ENCODE peak calls at places on chromosomes 5 and 9, in seven cellular contexts. N is ELR; G is BE2C; U is stimulated activated CD4-positive, alpha-beta T cell treated with anti-CD3 and anti-CD28 coated beads, Interleukin-1b, Interleukin-23, amount 100 ng/mL, for 24 hours; L is effector CD4-positive, alpha-beta T cell; B is NCI-H774; I is transverse colon. R is an unnamed sample.
A peak's percentile ranks its signal among the peaks of the same experiment; 100 is the strongest.

GRCh38 chr5:111830333-111830732 is 73.3 kb upstream of the NREP start:
- DNase-seq in I (no peak), G (no peak), B (no peak), N (peak; percentile 84), L (no peak), U (no peak), R (no peak)

GRCh38 chr5:60382761-60383160 is 317.2 kb downstream of the DEPDC1B start:
- DNase-seq in N (peak; percentile 47), I (no peak), U (no peak), B (no peak), G (no peak), L (no peak), R (no peak)

GRCh38 chr5:108720416-108720815 is 27.3 kb upstream of the FER start:
- DNase-seq in G (no peak), B (no peak), U (no peak), I (no peak), N (peak; percentile 41), L (no peak), R (no peak)

GRCh38 chr9:126463426-126463825 is 136.8 kb downstream of the MVB12B start:
- DNase-seq in N (no peak), G (no peak), U (no peak), L (no peak), B (no peak), I (no peak), R (no peak)

GRCh38 chr5:154858972-154859950 is 834 bp downstream of the CNOT8 start:
- DNase-seq in I (no peak), B (no peak), G (no peak), L (no peak), N (peak; percentile 40), U (no peak), R (no peak)

GRCh38 chr5:90548069-90548593 is 10.5 kb upstream of the ADGRV1 start:
- DNase-seq in U (no peak), I (peak; percentile 74), N (no peak), B (peak; percentile 95), L (no peak), G (peak; percentile 16), R (no peak)

GRCh38 chr9:133167096-133167695 is 3.5 kb upstream of the GBGT1 start:
- DNase-seq in I (no peak), L (no peak), B (no peak), G (no peak), U (no peak), N (no peak), R (no peak)

GRCh38 chr5:178740926-178741325 is 10.5 kb upstream of the ZNF354A start:
- DNase-seq in U (no peak), B (no peak), N (no peak), G (no peak), L (no peak), I (no peak), R (no peak)

GRCh38 chr9:94929373-94929764 is 202.9 kb downstream of the AOPEP start:
- DNase-seq in N (no peak), G (no peak), B (no peak), U (no peak), I (no peak), L (no peak), R (no peak)